ENCODE peak calls at places on chromosomes 2 and 18, in ten cellular contexts. N, J, I, W, E, R, V, A, K and D are unnamed samples.

GRCh38 chr2:192885569-192886160 is 690.9 kb upstream of the TMEFF2 start:
- DNase-seq in N (no peak), J (no peak), I (no peak), W (no peak), E (no peak), R (no peak), V (no peak), A (no peak), K (no peak), D (no peak)

GRCh38 chr2:196449083-196449482 is 190.4 kb upstream of the CCDC150 start:
- DNase-seq in N (no peak), J (no peak), I (no peak), W (no peak), E (no peak), R (no peak), V (no peak), A (no peak), K (no peak), D (no peak)

GRCh38 chr2:143241403-143242088 is 112.3 kb downstream of the ARHGAP15 start:
- DNase-seq in N (peak; percentile 29), J (no peak), I (no peak), W (no peak), E (no peak), R (no peak), V (no peak), A (peak; percentile 64), K (no peak), D (peak; percentile 63)

GRCh38 chr2:212912445-212913103 is 238.8 kb downstream of the IKZF2 start:
- DNase-seq in N (peak; percentile 51), J (peak; percentile 57), I (no peak), W (no peak), E (no peak), R (no peak), V (no peak), A (no peak), K (no peak), D (no peak)

GRCh38 chr2:113175101-113175628 is 1.4 kb downstream of the PSD4 start:
- DNase-seq in N (no peak), J (no peak), I (no peak), W (no peak), E (no peak), R (no peak), V (peak; percentile 16), A (peak; percentile 32), K (peak; percentile 22), D (no peak)

GRCh38 chr18:44602845-44603244 is 77.8 kb upstream of the SETBP1 start:
- DNase-seq in N (no peak), J (no peak), I (no peak), W (no peak), E (no peak), R (no peak), V (no peak), A (no peak), K (no peak), D (no peak)

GRCh38 chr18:45024357-45025107 is 343.8 kb downstream of the SETBP1 start:
- DNase-seq in N (no peak), J (no peak), I (no peak), W (no peak), E (no peak), R (no peak), V (no peak), A (no peak), K (no peak), D (no peak)

GRCh38 chr2:126784636-126785035 is 114.1 kb upstream of the TEX51 start:
- DNase-seq in N (no peak), J (no peak), I (peak; percentile 17), W (no peak), E (no peak), R (no peak), V (no peak), A (no peak), K (no peak), D (no peak)

GRCh38 chr2:110747522-110748488 is 15.4 kb downstream of the ACOXL start:
- DNase-seq in N (no peak), J (no peak), I (no peak), W (no peak), E (no peak), R (no peak), V (no peak), A (no peak), K (no peak), D (no peak)

DNA sequence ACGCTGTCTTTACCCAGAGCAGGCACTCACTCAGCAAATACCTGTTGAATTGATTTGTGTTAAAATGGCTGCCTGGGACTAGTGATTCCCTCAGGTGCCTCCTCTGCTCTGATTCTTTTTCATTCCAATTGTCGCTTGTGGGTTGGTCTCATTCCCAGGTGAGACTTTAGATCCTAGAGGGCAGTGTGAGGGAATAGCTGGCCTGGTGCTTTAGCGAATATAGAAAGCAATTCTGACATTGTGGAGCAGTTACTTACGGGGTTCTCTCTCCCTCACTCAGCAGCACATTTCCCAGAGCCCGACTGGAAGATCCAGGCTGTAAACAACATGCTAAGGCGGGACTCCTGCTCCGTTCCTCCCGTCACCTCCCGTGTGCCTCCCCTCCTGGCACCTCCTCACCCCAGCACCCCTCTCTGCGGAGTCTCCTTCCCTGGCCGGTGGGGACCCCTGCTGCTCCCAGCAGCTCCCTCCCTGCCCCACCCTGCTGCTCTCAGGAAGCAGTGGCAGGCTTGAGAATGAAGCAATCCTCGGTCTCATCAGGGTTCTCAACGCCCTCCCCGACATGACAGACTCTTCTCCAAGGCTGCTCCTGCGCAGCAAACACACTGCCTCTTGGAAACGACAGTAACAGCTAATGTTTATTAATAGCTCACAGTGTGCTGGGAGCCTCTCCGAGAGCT is 26.9 kb downstream of the CELF4 start:
- DNase-seq in N (no peak), J (no peak), I (no peak), W (peak; percentile 39), E (no peak), R (no peak), V (no peak), A (peak; percentile 40), K (no peak), D (peak; percentile 73)
- H3K4me3 ChIP-seq in N (no peak overlapping the region), J (no peak overlapping the region), I (no peak overlapping the region), W (no peak overlapping the region), E (no peak overlapping the region), R (no peak overlapping the region), V (no peak overlapping the region), A (no peak overlapping the region), K (no peak overlapping the region), D (no peak overlapping the region)

DNA sequence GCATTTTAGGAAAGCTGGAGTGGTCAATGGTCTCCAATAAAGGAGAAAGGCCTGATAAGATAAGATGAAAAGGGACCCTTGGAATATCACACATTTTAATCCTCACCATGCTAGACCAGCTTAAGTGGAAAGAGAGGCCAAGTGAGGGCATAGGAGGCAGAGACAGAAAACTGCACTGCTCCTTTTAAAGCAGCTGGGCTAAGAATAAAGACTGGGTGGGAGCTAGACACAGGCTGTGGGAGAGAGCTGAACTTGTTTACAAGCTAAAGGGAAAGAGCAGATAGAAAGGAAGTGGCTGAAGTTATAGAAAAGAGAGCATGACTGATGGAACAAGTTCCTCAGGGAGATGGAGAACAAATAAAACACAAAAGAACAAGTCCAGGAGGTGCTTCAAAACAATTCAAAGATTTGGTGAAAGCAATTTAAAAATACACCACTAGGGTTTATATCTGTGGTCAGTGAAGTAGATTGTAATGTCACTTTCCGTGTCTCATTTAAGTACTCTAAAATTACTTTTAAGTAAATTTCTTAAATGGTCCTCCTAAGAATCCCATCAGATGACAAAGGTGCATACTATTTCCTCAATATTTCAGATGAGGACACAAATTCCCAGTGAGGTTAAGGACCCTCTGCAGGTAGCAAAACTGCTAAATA is 7.5 kb downstream of the COL5A2 start:
- DNase-seq in N (no peak), J (no peak), I (no peak), W (no peak), E (no peak), R (no peak), V (no peak), A (peak; percentile 62), K (no peak), D (no peak)
- H3K4me3 ChIP-seq in N (no peak overlapping the region), J (no peak overlapping the region), I (no peak overlapping the region), W (no peak overlapping the region), E (no peak overlapping the region), R (no peak overlapping the region), V (no peak overlapping the region), A (no peak overlapping the region), K (no peak overlapping the region), D (peak overlapping the region; percentile 71)

GRCh38 chr2:217849154-217849553 is 153.6 kb downstream of the TNS1 start:
- DNase-seq in N (no peak), J (no peak), I (no peak), W (peak; percentile 67), E (no peak), R (no peak), V (no peak), A (no peak), K (no peak), D (no peak)

GRCh38 chr2:217851191-217852020 is 151.4 kb downstream of the TNS1 start:
- DNase-seq in N (peak; percentile 70), J (no peak), I (no peak), W (peak; percentile 71), E (peak; percentile 78), R (no peak), V (peak; percentile 75), A (no peak), K (no peak), D (no peak)

GRCh38 chr2:217847552-217848350 is 155.0 kb downstream of the TNS1 start:
- DNase-seq in N (no peak), J (no peak), I (no peak), W (peak; percentile 75), E (no peak), R (no peak), V (no peak), A (no peak), K (no peak), D (no peak)

GRCh38 chr2:217848351-217848957 is 154.3 kb downstream of the TNS1 start:
- DNase-seq in N (no peak), J (no peak), I (no peak), W (peak; percentile 75), E (no peak), R (no peak), V (no peak), A (no peak), K (no peak), D (no peak)

GRCh38 chr2:217849576-217849975 is 153.2 kb downstream of the TNS1 start:
- DNase-seq in N (no peak), J (no peak), I (no peak), W (peak; percentile 55), E (no peak), R (no peak), V (no peak), A (no peak), K (no peak), D (no peak)
- H3K4me3 ChIP-seq in N (peak overlapping the region; percentile 37), J (no peak overlapping the region), I (no peak overlapping the region), W (no peak overlapping the region), E (no peak overlapping the region), R (no peak overlapping the region), V (no peak overlapping the region), A (no peak overlapping the region), K (no peak overlapping the region), D (no peak overlapping the region)

DNA sequence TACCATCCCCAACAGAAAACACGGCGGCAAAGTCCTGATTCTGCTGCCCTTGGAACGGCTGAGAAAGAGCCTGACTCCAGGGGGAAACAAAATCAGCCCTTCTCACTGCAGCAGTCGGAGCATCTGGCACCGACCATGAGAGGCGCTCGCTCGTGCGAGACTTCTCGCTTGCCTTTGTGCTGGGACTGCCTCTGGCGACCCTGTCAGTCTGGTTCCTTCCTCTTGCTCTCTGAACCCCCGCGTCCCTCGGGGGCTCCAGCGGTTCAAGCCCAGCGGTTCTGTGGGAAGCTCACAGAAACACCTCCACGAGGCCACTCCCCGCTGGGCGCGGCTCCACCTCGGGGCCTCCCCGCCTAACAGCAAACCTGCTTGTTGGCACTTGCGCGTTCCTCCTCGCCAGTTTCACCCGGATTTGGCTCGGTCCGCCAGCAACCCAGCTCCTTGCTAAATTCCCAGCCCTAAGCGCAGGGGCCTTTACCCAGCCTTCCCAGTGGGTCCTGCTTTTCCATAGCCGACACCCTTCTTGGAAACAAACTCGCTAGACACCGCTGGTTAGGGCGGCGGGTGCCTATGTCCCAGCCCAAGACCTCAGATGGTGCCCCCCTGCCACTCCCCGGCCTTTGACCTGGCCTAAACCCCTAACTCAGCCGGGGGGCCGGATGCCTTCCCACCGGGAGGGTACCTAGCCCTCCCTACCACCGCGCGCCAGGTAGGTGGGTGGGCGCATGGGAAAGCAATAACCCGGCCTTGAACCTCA is 2.2 kb downstream of the RND3 start:
- DNase-seq in N (peak; percentile 61), J (no peak), I (peak; percentile 61), W (peak; percentile 90), E (peak; percentile 87), R (no peak), V (peak; percentile 84), A (peak; percentile 88), K (peak; percentile 92), D (peak; percentile 92)
- H3K4me3 ChIP-seq in N (peak overlapping the region; percentile 100), J (peak overlapping the region; percentile 91), I (peak overlapping the region; percentile 63), W (peak overlapping the region; percentile 79), E (peak overlapping the region; percentile 86), R (peak overlapping the region; percentile 87), V (peak overlapping the region; percentile 57), A (peak overlapping the region; percentile 88), K (peak overlapping the region; percentile 67), D (peak overlapping the region; percentile 80)